ENCODE peak calls at places on chromosomes 6 and 20, in seven cellular contexts. One of them, this sample, is unnamed. For H3K36me3, the result is how much of the 10 kb centered on the place peaks cover.

GRCh38 chr6:69421986-69422385 is 374.8 kb downstream of the LMBRD1 start:
- DNase-seq in HCT116: no peak
- DNase-seq in breast epithelium: no peak
- DNase-seq in PC-9: no peak
- DNase-seq in GM23338: no peak
- DNase-seq in IMR-90: no peak
- DNase-seq in CD8-positive, alpha-beta memory T cell: no peak
- DNase-seq in this sample: no peak

GRCh38 chr6:139152088-139152891 is 17.4 kb downstream of the HECA start:
- DNase-seq in IMR-90: peak
- DNase-seq in breast epithelium: no peak
- DNase-seq in CD8-positive, alpha-beta memory T cell: no peak
- DNase-seq in PC-9: no peak
- DNase-seq in GM23338: no peak
- DNase-seq in HCT116: no peak
- DNase-seq in this sample: no peak

GRCh38 chr6:143843689-143844405 is 709 bp downstream of the LTV1 start:
- DNase-seq in CD8-positive, alpha-beta memory T cell: no peak
- DNase-seq in breast epithelium: no peak
- DNase-seq in PC-9: no peak
- DNase-seq in GM23338: no peak
- DNase-seq in IMR-90: peak
- DNase-seq in HCT116: no peak
- DNase-seq in this sample: no peak

GRCh38 chr6:106056060-106056737 is 29.9 kb upstream of the PRDM1 start:
- DNase-seq in GM23338: peak
- DNase-seq in IMR-90: no peak
- DNase-seq in breast epithelium: no peak
- DNase-seq in HCT116: no peak
- DNase-seq in PC-9: no peak
- DNase-seq in CD8-positive, alpha-beta memory T cell: peak
- DNase-seq in this sample: no peak

GRCh38 chr6:152338335-152339125 is 298.6 kb downstream of the SYNE1 start:
- DNase-seq in CD8-positive, alpha-beta memory T cell: peak
- DNase-seq in PC-9: peak
- DNase-seq in HCT116: no peak
- DNase-seq in IMR-90: peak
- DNase-seq in GM23338: peak
- DNase-seq in breast epithelium: no peak
- DNase-seq in this sample: peak

GRCh38 chr6:17394192-17394611 is 807 bp downstream of the CAP2 start:
- DNase-seq in GM23338: peak
- DNase-seq in breast epithelium: peak
- DNase-seq in HCT116: peak
- DNase-seq in IMR-90: peak
- DNase-seq in CD8-positive, alpha-beta memory T cell: no peak
- DNase-seq in PC-9: peak
- DNase-seq in this sample: peak

GRCh38 chr6:11179088-11179977 is 53.1 kb downstream of the NEDD9 start:
- DNase-seq in GM23338: peak
- DNase-seq in IMR-90: no peak
- DNase-seq in PC-9: no peak
- DNase-seq in HCT116: no peak
- DNase-seq in breast epithelium: no peak
- DNase-seq in CD8-positive, alpha-beta memory T cell: no peak
- DNase-seq in this sample: peak

GRCh38 chr6:32148722-32149576 is 2.8 kb downstream of the PRRT1 start:
- DNase-seq in breast epithelium: no peak
- DNase-seq in CD8-positive, alpha-beta memory T cell: peak
- DNase-seq in PC-9: no peak
- DNase-seq in GM23338: peak
- DNase-seq in HCT116: no peak
- DNase-seq in IMR-90: no peak
- DNase-seq in this sample: no peak

GRCh38 chr6:85058806-85059205 is 294.4 kb upstream of the TBX18 start:
- DNase-seq in breast epithelium: no peak
- DNase-seq in GM23338: no peak
- DNase-seq in IMR-90: no peak
- DNase-seq in HCT116: no peak
- DNase-seq in CD8-positive, alpha-beta memory T cell: no peak
- DNase-seq in PC-9: no peak
- DNase-seq in this sample: no peak

GRCh38 chr6:45587229-45588060 is 209.7 kb upstream of the SUPT3H start:
- DNase-seq in GM23338: no peak
- DNase-seq in breast epithelium: no peak
- DNase-seq in HCT116: no peak
- DNase-seq in IMR-90: no peak
- DNase-seq in CD8-positive, alpha-beta memory T cell: no peak
- DNase-seq in PC-9: no peak
- DNase-seq in this sample: no peak

GRCh38 chr6:96657344-96657743 is 94.4 kb downstream of the FHL5 start:
- DNase-seq in HCT116: no peak
- DNase-seq in CD8-positive, alpha-beta memory T cell: no peak
- DNase-seq in PC-9: no peak
- DNase-seq in breast epithelium: no peak
- DNase-seq in GM23338: no peak
- DNase-seq in IMR-90: no peak
- DNase-seq in this sample: no peak

GRCh38 chr6:32637883-32638282 is 677 bp downstream of the HLA-DQA1 start:
- DNase-seq in CD8-positive, alpha-beta memory T cell: no peak
- DNase-seq in PC-9: no peak
- DNase-seq in IMR-90: no peak
- DNase-seq in HCT116: no peak
- DNase-seq in breast epithelium: no peak
- DNase-seq in GM23338: no peak
- DNase-seq in this sample: no peak

GRCh38 chr6:105431226-105431625 is 28.3 kb upstream of the PREP start:
- DNase-seq in breast epithelium: no peak
- DNase-seq in GM23338: peak
- DNase-seq in IMR-90: peak
- DNase-seq in CD8-positive, alpha-beta memory T cell: no peak
- DNase-seq in PC-9: peak
- DNase-seq in HCT116: peak
- DNase-seq in this sample: peak

GRCh38 chr20:54355631-54356280 is 119.6 kb upstream of the DOK5 start:
- DNase-seq in IMR-90: peak
- DNase-seq in HCT116: no peak
- DNase-seq in PC-9: no peak
- DNase-seq in breast epithelium: peak
- DNase-seq in CD8-positive, alpha-beta memory T cell: no peak
- DNase-seq in GM23338: no peak
- DNase-seq in this sample: no peak

GRCh38 chr20:16518068-16518783 is 55.0 kb downstream of the KIF16B start:
- DNase-seq in breast epithelium: no peak
- DNase-seq in HCT116: peak
- DNase-seq in IMR-90: peak
- DNase-seq in CD8-positive, alpha-beta memory T cell: no peak
- DNase-seq in PC-9: peak
- DNase-seq in GM23338: peak
- DNase-seq in this sample: peak

GRCh38 chr6:136208783-136209182 is 41.3 kb downstream of the MTFR2 start:
- DNase-seq in PC-9: no peak
- DNase-seq in IMR-90: no peak
- DNase-seq in HCT116: no peak
- DNase-seq in CD8-positive, alpha-beta memory T cell: no peak
- DNase-seq in GM23338: peak
- DNase-seq in breast epithelium: no peak
- DNase-seq in this sample: no peak

GRCh38 chr6:166617359-166617758 is 9.7 kb downstream of the RPS6KA2 start:
- DNase-seq in HCT116: no peak
- DNase-seq in CD8-positive, alpha-beta memory T cell: no peak
- DNase-seq in PC-9: no peak
- DNase-seq in breast epithelium: no peak
- DNase-seq in IMR-90: no peak
- DNase-seq in GM23338: no peak
- DNase-seq in this sample: no peak

GRCh38 chr6:43865947-43866346 is 95.9 kb downstream of the VEGFA start:
- DNase-seq in PC-9: no peak
- DNase-seq in GM23338: no peak
- DNase-seq in HCT116: no peak
- DNase-seq in IMR-90: no peak
- DNase-seq in CD8-positive, alpha-beta memory T cell: peak
- DNase-seq in breast epithelium: no peak
- DNase-seq in this sample: peak

GRCh38 chr6:104941694-104942177 is 15.2 kb upstream of the LIN28B start:
- DNase-seq in GM23338: peak
- DNase-seq in IMR-90: no peak
- DNase-seq in PC-9: no peak
- DNase-seq in HCT116: no peak
- DNase-seq in breast epithelium: no peak
- DNase-seq in CD8-positive, alpha-beta memory T cell: no peak
- DNase-seq in this sample: peak

GRCh38 chr20:40689100-40689942 is at the start of gene MAFB:
- DNase-seq in breast epithelium: peak
- DNase-seq in IMR-90: peak
- DNase-seq in CD8-positive, alpha-beta memory T cell: no peak
- DNase-seq in PC-9: no peak
- DNase-seq in HCT116: no peak
- DNase-seq in GM23338: peak
- DNase-seq in this sample: peak

GRCh38 chr6:125939796-125940195 is 16.8 kb upstream of the HINT3 start:
- DNase-seq in GM23338: no peak
- DNase-seq in HCT116: no peak
- DNase-seq in PC-9: no peak
- DNase-seq in breast epithelium: no peak
- DNase-seq in IMR-90: no peak
- DNase-seq in CD8-positive, alpha-beta memory T cell: no peak
- DNase-seq in this sample: no peak
- H3K36me3 ChIP-seq in GM23338: under half
- H3K36me3 ChIP-seq in HCT116: under half
- H3K36me3 ChIP-seq in PC-9: under half
- H3K36me3 ChIP-seq in breast epithelium: under half
- H3K36me3 ChIP-seq in IMR-90: under half
- H3K36me3 ChIP-seq in CD8-positive, alpha-beta memory T cell: under half
- H3K36me3 ChIP-seq in this sample: under half

GRCh38 chr6:21367649-21368154 is 225.8 kb upstream of the SOX4 start:
- DNase-seq in CD8-positive, alpha-beta memory T cell: no peak
- DNase-seq in HCT116: no peak
- DNase-seq in GM23338: no peak
- DNase-seq in PC-9: no peak
- DNase-seq in IMR-90: no peak
- DNase-seq in breast epithelium: no peak
- DNase-seq in this sample: no peak

GRCh38 chr6:21375206-21375605 is 218.3 kb upstream of the SOX4 start:
- DNase-seq in GM23338: no peak
- DNase-seq in PC-9: no peak
- DNase-seq in breast epithelium: no peak
- DNase-seq in HCT116: no peak
- DNase-seq in CD8-positive, alpha-beta memory T cell: no peak
- DNase-seq in IMR-90: no peak
- DNase-seq in this sample: no peak

GRCh38 chr6:21367148-21367547 is 226.4 kb upstream of the SOX4 start:
- DNase-seq in PC-9: no peak
- DNase-seq in IMR-90: no peak
- DNase-seq in GM23338: no peak
- DNase-seq in HCT116: no peak
- DNase-seq in breast epithelium: no peak
- DNase-seq in CD8-positive, alpha-beta memory T cell: no peak
- DNase-seq in this sample: no peak

GRCh38 chr6:21375717-21376116 is 217.8 kb upstream of the SOX4 start:
- DNase-seq in GM23338: no peak
- DNase-seq in HCT116: no peak
- DNase-seq in CD8-positive, alpha-beta memory T cell: no peak
- DNase-seq in IMR-90: no peak
- DNase-seq in breast epithelium: no peak
- DNase-seq in PC-9: no peak
- DNase-seq in this sample: no peak

DNA sequence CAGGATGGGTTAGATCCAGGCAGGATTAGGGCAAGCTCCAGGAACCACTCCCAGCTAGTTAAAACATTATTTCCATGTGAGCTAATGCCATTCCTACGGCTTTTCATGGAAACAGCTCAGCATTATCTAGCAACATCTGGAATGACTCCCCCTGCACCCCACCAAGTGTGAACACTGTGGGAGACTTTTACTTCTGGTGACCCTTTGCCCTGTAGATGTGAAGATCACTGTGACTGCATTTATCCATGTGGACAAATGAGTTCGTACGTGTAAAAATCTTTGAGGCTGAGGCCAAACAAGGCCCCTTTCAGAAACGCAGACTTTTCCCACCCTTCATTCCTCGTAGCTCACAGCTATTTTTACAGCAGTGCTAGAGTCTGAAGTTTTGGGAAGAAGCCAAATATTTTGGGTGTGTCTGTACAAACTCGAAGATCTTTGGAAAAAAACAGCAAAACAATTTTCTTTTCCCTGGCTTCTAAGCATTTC is 221.8 kb upstream of the SOX4 start:
- DNase-seq in PC-9: no peak
- DNase-seq in CD8-positive, alpha-beta memory T cell: no peak
- DNase-seq in GM23338: no peak
- DNase-seq in breast epithelium: no peak
- DNase-seq in IMR-90: no peak
- DNase-seq in HCT116: no peak
- DNase-seq in this sample: no peak
- H3K4me3 ChIP-seq in PC-9: no peak
- H3K4me3 ChIP-seq in CD8-positive, alpha-beta memory T cell: no peak
- H3K4me3 ChIP-seq in GM23338: no peak
- H3K4me3 ChIP-seq in breast epithelium: no peak
- H3K4me3 ChIP-seq in IMR-90: no peak
- H3K4me3 ChIP-seq in HCT116: no peak
- H3K4me3 ChIP-seq in this sample: no peak

GRCh38 chr20:437787-438486 is 24.4 kb downstream of the TBC1D20 start:
- DNase-seq in CD8-positive, alpha-beta memory T cell: peak
- DNase-seq in GM23338: no peak
- DNase-seq in IMR-90: no peak
- DNase-seq in HCT116: no peak
- DNase-seq in PC-9: no peak
- DNase-seq in breast epithelium: no peak
- DNase-seq in this sample: no peak

GRCh38 chr20:436476-436875 is 25.9 kb downstream of the TBC1D20 start:
- DNase-seq in PC-9: no peak
- DNase-seq in IMR-90: no peak
- DNase-seq in GM23338: no peak
- DNase-seq in CD8-positive, alpha-beta memory T cell: peak
- DNase-seq in HCT116: no peak
- DNase-seq in breast epithelium: no peak
- DNase-seq in this sample: no peak

GRCh38 chr20:440636-441035 is 21.7 kb downstream of the TBC1D20 start:
- DNase-seq in CD8-positive, alpha-beta memory T cell: no peak
- DNase-seq in IMR-90: peak
- DNase-seq in HCT116: no peak
- DNase-seq in GM23338: no peak
- DNase-seq in breast epithelium: no peak
- DNase-seq in PC-9: no peak
- DNase-seq in this sample: no peak

GRCh38 chr20:440148-440547 is 22.2 kb downstream of the TBC1D20 start:
- DNase-seq in breast epithelium: no peak
- DNase-seq in IMR-90: no peak
- DNase-seq in CD8-positive, alpha-beta memory T cell: no peak
- DNase-seq in PC-9: no peak
- DNase-seq in GM23338: no peak
- DNase-seq in HCT116: no peak
- DNase-seq in this sample: no peak

GRCh38 chr20:438581-439469 is 23.5 kb downstream of the TBC1D20 start:
- DNase-seq in IMR-90: no peak
- DNase-seq in HCT116: no peak
- DNase-seq in CD8-positive, alpha-beta memory T cell: peak
- DNase-seq in GM23338: no peak
- DNase-seq in PC-9: no peak
- DNase-seq in breast epithelium: no peak
- DNase-seq in this sample: no peak
- H3K36me3 ChIP-seq in IMR-90: half or more
- H3K36me3 ChIP-seq in HCT116: half or more
- H3K36me3 ChIP-seq in CD8-positive, alpha-beta memory T cell: under half
- H3K36me3 ChIP-seq in GM23338: under half
- H3K36me3 ChIP-seq in PC-9: under half
- H3K36me3 ChIP-seq in breast epithelium: under half
- H3K36me3 ChIP-seq in this sample: half or more

GRCh38 chr6:52555531-52556228 is 21.2 kb downstream of the TRAM2 start:
- DNase-seq in IMR-90: peak
- DNase-seq in GM23338: no peak
- DNase-seq in CD8-positive, alpha-beta memory T cell: no peak
- DNase-seq in breast epithelium: no peak
- DNase-seq in PC-9: no peak
- DNase-seq in HCT116: no peak
- DNase-seq in this sample: no peak
- H3K4me3 ChIP-seq in IMR-90: no peak
- H3K4me3 ChIP-seq in GM23338: no peak
- H3K4me3 ChIP-seq in CD8-positive, alpha-beta memory T cell: no peak
- H3K4me3 ChIP-seq in breast epithelium: no peak
- H3K4me3 ChIP-seq in PC-9: no peak
- H3K4me3 ChIP-seq in HCT116: no peak
- H3K4me3 ChIP-seq in this sample: no peak